ENCODE peak calls at places on chromosomes 13 and 19, in nine cellular contexts. One of them, this sample, is unnamed.

GRCh38 chr13:52158629-52159158 is 703 bp downstream of the NEK3 start:
- DNase-seq in activated T-cell treated with anti-CD3 and anti-CD28 coated beads for 4 hours: no peak
- DNase-seq in activated CD4-positive, alpha-beta T cell treated with anti-CD3 and anti-CD28 coated beads, Interleukin-2, amount 10 ng/mL, durations not matched to agents 7 days and 5 days: no peak
- DNase-seq in T-helper 9 cell: no peak
- DNase-seq in Calu3: peak; percentile 2
- DNase-seq in GOT3: peak; percentile 3
- DNase-seq in NCI-H82: peak; percentile 53
- DNase-seq in HEK293T: peak; percentile 8
- DNase-seq in stimulated activated CD4-positive, alpha-beta T cell treated with anti-CD3 and anti-CD28 coated beads, Interleukin-1b, Interleukin-23, amount 100 ng/mL, for 4 hours: no peak
- DNase-seq in this sample: peak; percentile 46

GRCh38 chr19:50974702-50975555 is 5.5 kb upstream of the KLK6 start:
- DNase-seq in activated T-cell treated with anti-CD3 and anti-CD28 coated beads for 4 hours: no peak
- DNase-seq in activated CD4-positive, alpha-beta T cell treated with anti-CD3 and anti-CD28 coated beads, Interleukin-2, amount 10 ng/mL, durations not matched to agents 7 days and 5 days: no peak
- DNase-seq in T-helper 9 cell: no peak
- DNase-seq in Calu3: no peak
- DNase-seq in GOT3: no peak
- DNase-seq in NCI-H82: no peak
- DNase-seq in HEK293T: no peak
- DNase-seq in stimulated activated CD4-positive, alpha-beta T cell treated with anti-CD3 and anti-CD28 coated beads, Interleukin-1b, Interleukin-23, amount 100 ng/mL, for 4 hours: no peak
- DNase-seq in this sample: no peak

GRCh38 chr13:83881917-83882625 is at the start of gene SLITRK1:
- DNase-seq in activated T-cell treated with anti-CD3 and anti-CD28 coated beads for 4 hours: no peak
- DNase-seq in activated CD4-positive, alpha-beta T cell treated with anti-CD3 and anti-CD28 coated beads, Interleukin-2, amount 10 ng/mL, durations not matched to agents 7 days and 5 days: peak; percentile 27
- DNase-seq in T-helper 9 cell: no peak
- DNase-seq in Calu3: no peak
- DNase-seq in GOT3: no peak
- DNase-seq in NCI-H82: peak; percentile 84
- DNase-seq in HEK293T: peak; percentile 89
- DNase-seq in stimulated activated CD4-positive, alpha-beta T cell treated with anti-CD3 and anti-CD28 coated beads, Interleukin-1b, Interleukin-23, amount 100 ng/mL, for 4 hours: no peak
- DNase-seq in this sample: peak; percentile 47

GRCh38 chr19:6737873-6738725 is 719 bp upstream of the GPR108 start:
- DNase-seq in activated T-cell treated with anti-CD3 and anti-CD28 coated beads for 4 hours: peak; percentile 67
- DNase-seq in activated CD4-positive, alpha-beta T cell treated with anti-CD3 and anti-CD28 coated beads, Interleukin-2, amount 10 ng/mL, durations not matched to agents 7 days and 5 days: peak; percentile 84
- DNase-seq in T-helper 9 cell: peak; percentile 57
- DNase-seq in Calu3: peak; percentile 80
- DNase-seq in GOT3: no peak
- DNase-seq in NCI-H82: peak; percentile 93
- DNase-seq in HEK293T: peak; percentile 39
- DNase-seq in stimulated activated CD4-positive, alpha-beta T cell treated with anti-CD3 and anti-CD28 coated beads, Interleukin-1b, Interleukin-23, amount 100 ng/mL, for 4 hours: peak; percentile 68
- DNase-seq in this sample: peak; percentile 96

GRCh38 chr19:55913643-55914268 is 18.4 kb downstream of the NLRP13 start:
- DNase-seq in activated T-cell treated with anti-CD3 and anti-CD28 coated beads for 4 hours: no peak
- DNase-seq in activated CD4-positive, alpha-beta T cell treated with anti-CD3 and anti-CD28 coated beads, Interleukin-2, amount 10 ng/mL, durations not matched to agents 7 days and 5 days: no peak
- DNase-seq in T-helper 9 cell: no peak
- DNase-seq in Calu3: peak; percentile 20
- DNase-seq in GOT3: no peak
- DNase-seq in NCI-H82: peak; percentile 23
- DNase-seq in HEK293T: peak; percentile 26
- DNase-seq in stimulated activated CD4-positive, alpha-beta T cell treated with anti-CD3 and anti-CD28 coated beads, Interleukin-1b, Interleukin-23, amount 100 ng/mL, for 4 hours: no peak
- DNase-seq in this sample: no peak

GRCh38 chr19:1574763-1575162 is 6.6 kb upstream of the MEX3D start:
- DNase-seq in activated T-cell treated with anti-CD3 and anti-CD28 coated beads for 4 hours: no peak
- DNase-seq in activated CD4-positive, alpha-beta T cell treated with anti-CD3 and anti-CD28 coated beads, Interleukin-2, amount 10 ng/mL, durations not matched to agents 7 days and 5 days: no peak
- DNase-seq in T-helper 9 cell: no peak
- DNase-seq in Calu3: no peak
- DNase-seq in GOT3: no peak
- DNase-seq in NCI-H82: no peak
- DNase-seq in HEK293T: no peak
- DNase-seq in stimulated activated CD4-positive, alpha-beta T cell treated with anti-CD3 and anti-CD28 coated beads, Interleukin-1b, Interleukin-23, amount 100 ng/mL, for 4 hours: no peak
- DNase-seq in this sample: no peak

GRCh38 chr13:45231722-45232121 is 30.9 kb upstream of the KCTD4 start:
- DNase-seq in activated T-cell treated with anti-CD3 and anti-CD28 coated beads for 4 hours: no peak
- DNase-seq in activated CD4-positive, alpha-beta T cell treated with anti-CD3 and anti-CD28 coated beads, Interleukin-2, amount 10 ng/mL, durations not matched to agents 7 days and 5 days: no peak
- DNase-seq in T-helper 9 cell: no peak
- DNase-seq in Calu3: no peak
- DNase-seq in GOT3: no peak
- DNase-seq in NCI-H82: no peak
- DNase-seq in HEK293T: no peak
- DNase-seq in stimulated activated CD4-positive, alpha-beta T cell treated with anti-CD3 and anti-CD28 coated beads, Interleukin-1b, Interleukin-23, amount 100 ng/mL, for 4 hours: no peak
- DNase-seq in this sample: no peak

GRCh38 chr19:56261145-56261544 is 11.4 kb upstream of the EDDM13 start:
- DNase-seq in activated T-cell treated with anti-CD3 and anti-CD28 coated beads for 4 hours: no peak
- DNase-seq in activated CD4-positive, alpha-beta T cell treated with anti-CD3 and anti-CD28 coated beads, Interleukin-2, amount 10 ng/mL, durations not matched to agents 7 days and 5 days: no peak
- DNase-seq in T-helper 9 cell: no peak
- DNase-seq in Calu3: no peak
- DNase-seq in GOT3: no peak
- DNase-seq in NCI-H82: peak; percentile 73
- DNase-seq in HEK293T: no peak
- DNase-seq in stimulated activated CD4-positive, alpha-beta T cell treated with anti-CD3 and anti-CD28 coated beads, Interleukin-1b, Interleukin-23, amount 100 ng/mL, for 4 hours: no peak
- DNase-seq in this sample: no peak

GRCh38 chr19:45070214-45070613 is 6.1 kb downstream of the ZNF296 start:
- DNase-seq in activated T-cell treated with anti-CD3 and anti-CD28 coated beads for 4 hours: no peak
- DNase-seq in activated CD4-positive, alpha-beta T cell treated with anti-CD3 and anti-CD28 coated beads, Interleukin-2, amount 10 ng/mL, durations not matched to agents 7 days and 5 days: no peak
- DNase-seq in T-helper 9 cell: no peak
- DNase-seq in Calu3: no peak
- DNase-seq in GOT3: no peak
- DNase-seq in NCI-H82: no peak
- DNase-seq in HEK293T: no peak
- DNase-seq in stimulated activated CD4-positive, alpha-beta T cell treated with anti-CD3 and anti-CD28 coated beads, Interleukin-1b, Interleukin-23, amount 100 ng/mL, for 4 hours: no peak
- DNase-seq in this sample: no peak

GRCh38 chr19:35545855-35546381 is 492 bp downstream of the TMEM147 start:
- DNase-seq in activated T-cell treated with anti-CD3 and anti-CD28 coated beads for 4 hours: peak; percentile 56
- DNase-seq in activated CD4-positive, alpha-beta T cell treated with anti-CD3 and anti-CD28 coated beads, Interleukin-2, amount 10 ng/mL, durations not matched to agents 7 days and 5 days: peak; percentile 57
- DNase-seq in T-helper 9 cell: peak; percentile 28
- DNase-seq in Calu3: peak; percentile 61
- DNase-seq in GOT3: no peak
- DNase-seq in NCI-H82: peak; percentile 56
- DNase-seq in HEK293T: peak; percentile 50
- DNase-seq in stimulated activated CD4-positive, alpha-beta T cell treated with anti-CD3 and anti-CD28 coated beads, Interleukin-1b, Interleukin-23, amount 100 ng/mL, for 4 hours: peak; percentile 67
- DNase-seq in this sample: peak; percentile 57

GRCh38 chr19:37893845-37894575 is 12.4 kb downstream of the WDR87 start:
- DNase-seq in activated T-cell treated with anti-CD3 and anti-CD28 coated beads for 4 hours: no peak
- DNase-seq in activated CD4-positive, alpha-beta T cell treated with anti-CD3 and anti-CD28 coated beads, Interleukin-2, amount 10 ng/mL, durations not matched to agents 7 days and 5 days: no peak
- DNase-seq in T-helper 9 cell: no peak
- DNase-seq in Calu3: no peak
- DNase-seq in GOT3: no peak
- DNase-seq in NCI-H82: no peak
- DNase-seq in HEK293T: no peak
- DNase-seq in stimulated activated CD4-positive, alpha-beta T cell treated with anti-CD3 and anti-CD28 coated beads, Interleukin-1b, Interleukin-23, amount 100 ng/mL, for 4 hours: no peak
- DNase-seq in this sample: no peak

GRCh38 chr13:62537593-62537992 is 1121.9 kb upstream of the PCDH20 start:
- DNase-seq in activated T-cell treated with anti-CD3 and anti-CD28 coated beads for 4 hours: no peak
- DNase-seq in activated CD4-positive, alpha-beta T cell treated with anti-CD3 and anti-CD28 coated beads, Interleukin-2, amount 10 ng/mL, durations not matched to agents 7 days and 5 days: no peak
- DNase-seq in T-helper 9 cell: no peak
- DNase-seq in Calu3: no peak
- DNase-seq in GOT3: no peak
- DNase-seq in NCI-H82: peak; percentile 10
- DNase-seq in HEK293T: no peak
- DNase-seq in stimulated activated CD4-positive, alpha-beta T cell treated with anti-CD3 and anti-CD28 coated beads, Interleukin-1b, Interleukin-23, amount 100 ng/mL, for 4 hours: no peak
- DNase-seq in this sample: no peak

GRCh38 chr13:110506859-110507566 is 54.5 kb downstream of the RAB20 start:
- DNase-seq in activated T-cell treated with anti-CD3 and anti-CD28 coated beads for 4 hours: no peak
- DNase-seq in activated CD4-positive, alpha-beta T cell treated with anti-CD3 and anti-CD28 coated beads, Interleukin-2, amount 10 ng/mL, durations not matched to agents 7 days and 5 days: no peak
- DNase-seq in T-helper 9 cell: no peak
- DNase-seq in Calu3: peak; percentile 54
- DNase-seq in GOT3: no peak
- DNase-seq in NCI-H82: no peak
- DNase-seq in HEK293T: no peak
- DNase-seq in stimulated activated CD4-positive, alpha-beta T cell treated with anti-CD3 and anti-CD28 coated beads, Interleukin-1b, Interleukin-23, amount 100 ng/mL, for 4 hours: no peak
- DNase-seq in this sample: peak; percentile 86

GRCh38 chr19:52007805-52008557 is at the start of gene ZNF615:
- DNase-seq in activated T-cell treated with anti-CD3 and anti-CD28 coated beads for 4 hours: peak; percentile 85
- DNase-seq in activated CD4-positive, alpha-beta T cell treated with anti-CD3 and anti-CD28 coated beads, Interleukin-2, amount 10 ng/mL, durations not matched to agents 7 days and 5 days: peak; percentile 87
- DNase-seq in T-helper 9 cell: peak; percentile 83
- DNase-seq in Calu3: peak; percentile 90
- DNase-seq in GOT3: peak; percentile 37
- DNase-seq in NCI-H82: peak; percentile 89
- DNase-seq in HEK293T: peak; percentile 85
- DNase-seq in stimulated activated CD4-positive, alpha-beta T cell treated with anti-CD3 and anti-CD28 coated beads, Interleukin-1b, Interleukin-23, amount 100 ng/mL, for 4 hours: peak; percentile 83
- DNase-seq in this sample: peak; percentile 93

GRCh38 chr19:12478234-12478941 is 6.2 kb downstream of the ZNF709 start:
- DNase-seq in activated T-cell treated with anti-CD3 and anti-CD28 coated beads for 4 hours: no peak
- DNase-seq in activated CD4-positive, alpha-beta T cell treated with anti-CD3 and anti-CD28 coated beads, Interleukin-2, amount 10 ng/mL, durations not matched to agents 7 days and 5 days: no peak
- DNase-seq in T-helper 9 cell: no peak
- DNase-seq in Calu3: no peak
- DNase-seq in GOT3: no peak
- DNase-seq in NCI-H82: no peak
- DNase-seq in HEK293T: no peak
- DNase-seq in stimulated activated CD4-positive, alpha-beta T cell treated with anti-CD3 and anti-CD28 coated beads, Interleukin-1b, Interleukin-23, amount 100 ng/mL, for 4 hours: no peak
- DNase-seq in this sample: no peak

GRCh38 chr13:21075303-21076264 is 14.2 kb upstream of the LATS2 start:
- DNase-seq in activated T-cell treated with anti-CD3 and anti-CD28 coated beads for 4 hours: no peak
- DNase-seq in activated CD4-positive, alpha-beta T cell treated with anti-CD3 and anti-CD28 coated beads, Interleukin-2, amount 10 ng/mL, durations not matched to agents 7 days and 5 days: peak; percentile 14
- DNase-seq in T-helper 9 cell: no peak
- DNase-seq in Calu3: peak; percentile 29
- DNase-seq in GOT3: no peak
- DNase-seq in NCI-H82: no peak
- DNase-seq in HEK293T: no peak
- DNase-seq in stimulated activated CD4-positive, alpha-beta T cell treated with anti-CD3 and anti-CD28 coated beads, Interleukin-1b, Interleukin-23, amount 100 ng/mL, for 4 hours: peak; percentile 12
- DNase-seq in this sample: peak; percentile 66

GRCh38 chr19:51607920-51608562 is 22.2 kb downstream of the SIGLEC5 start:
- DNase-seq in activated T-cell treated with anti-CD3 and anti-CD28 coated beads for 4 hours: peak; percentile 35
- DNase-seq in activated CD4-positive, alpha-beta T cell treated with anti-CD3 and anti-CD28 coated beads, Interleukin-2, amount 10 ng/mL, durations not matched to agents 7 days and 5 days: peak; percentile 76
- DNase-seq in T-helper 9 cell: peak; percentile 42
- DNase-seq in Calu3: peak; percentile 91
- DNase-seq in GOT3: no peak
- DNase-seq in NCI-H82: peak; percentile 36
- DNase-seq in HEK293T: peak; percentile 66
- DNase-seq in stimulated activated CD4-positive, alpha-beta T cell treated with anti-CD3 and anti-CD28 coated beads, Interleukin-1b, Interleukin-23, amount 100 ng/mL, for 4 hours: peak; percentile 49
- DNase-seq in this sample: peak; percentile 90

GRCh38 chr13:99956473-99957349 is 14.9 kb downstream of the ZIC5 start:
- DNase-seq in activated T-cell treated with anti-CD3 and anti-CD28 coated beads for 4 hours: no peak
- DNase-seq in activated CD4-positive, alpha-beta T cell treated with anti-CD3 and anti-CD28 coated beads, Interleukin-2, amount 10 ng/mL, durations not matched to agents 7 days and 5 days: no peak
- DNase-seq in T-helper 9 cell: no peak
- DNase-seq in Calu3: no peak
- DNase-seq in GOT3: no peak
- DNase-seq in NCI-H82: no peak
- DNase-seq in HEK293T: no peak
- DNase-seq in stimulated activated CD4-positive, alpha-beta T cell treated with anti-CD3 and anti-CD28 coated beads, Interleukin-1b, Interleukin-23, amount 100 ng/mL, for 4 hours: no peak
- DNase-seq in this sample: no peak

GRCh38 chr19:15810335-15810734 is 5.1 kb downstream of the OR10H1 start:
- DNase-seq in activated T-cell treated with anti-CD3 and anti-CD28 coated beads for 4 hours: no peak
- DNase-seq in activated CD4-positive, alpha-beta T cell treated with anti-CD3 and anti-CD28 coated beads, Interleukin-2, amount 10 ng/mL, durations not matched to agents 7 days and 5 days: no peak
- DNase-seq in T-helper 9 cell: no peak
- DNase-seq in Calu3: no peak
- DNase-seq in GOT3: no peak
- DNase-seq in NCI-H82: no peak
- DNase-seq in HEK293T: no peak
- DNase-seq in stimulated activated CD4-positive, alpha-beta T cell treated with anti-CD3 and anti-CD28 coated beads, Interleukin-1b, Interleukin-23, amount 100 ng/mL, for 4 hours: no peak
- DNase-seq in this sample: no peak

GRCh38 chr19:10655457-10656312 is 1.5 kb downstream of the ILF3 start:
- DNase-seq in activated T-cell treated with anti-CD3 and anti-CD28 coated beads for 4 hours: no peak
- DNase-seq in activated CD4-positive, alpha-beta T cell treated with anti-CD3 and anti-CD28 coated beads, Interleukin-2, amount 10 ng/mL, durations not matched to agents 7 days and 5 days: no peak
- DNase-seq in T-helper 9 cell: no peak
- DNase-seq in Calu3: peak; percentile 4
- DNase-seq in GOT3: no peak
- DNase-seq in NCI-H82: peak; percentile 60
- DNase-seq in HEK293T: no peak
- DNase-seq in stimulated activated CD4-positive, alpha-beta T cell treated with anti-CD3 and anti-CD28 coated beads, Interleukin-1b, Interleukin-23, amount 100 ng/mL, for 4 hours: no peak
- DNase-seq in this sample: no peak

GRCh38 chr13:51601601-51602348 is 17.5 kb downstream of the WDFY2 start:
- DNase-seq in activated T-cell treated with anti-CD3 and anti-CD28 coated beads for 4 hours: no peak
- DNase-seq in activated CD4-positive, alpha-beta T cell treated with anti-CD3 and anti-CD28 coated beads, Interleukin-2, amount 10 ng/mL, durations not matched to agents 7 days and 5 days: no peak
- DNase-seq in T-helper 9 cell: no peak
- DNase-seq in Calu3: no peak
- DNase-seq in GOT3: no peak
- DNase-seq in NCI-H82: no peak
- DNase-seq in HEK293T: no peak
- DNase-seq in stimulated activated CD4-positive, alpha-beta T cell treated with anti-CD3 and anti-CD28 coated beads, Interleukin-1b, Interleukin-23, amount 100 ng/mL, for 4 hours: no peak
- DNase-seq in this sample: no peak

GRCh38 chr19:54379187-54379678 is 14.5 kb upstream of the LAIR1 start:
- DNase-seq in activated T-cell treated with anti-CD3 and anti-CD28 coated beads for 4 hours: no peak
- DNase-seq in activated CD4-positive, alpha-beta T cell treated with anti-CD3 and anti-CD28 coated beads, Interleukin-2, amount 10 ng/mL, durations not matched to agents 7 days and 5 days: no peak
- DNase-seq in T-helper 9 cell: no peak
- DNase-seq in Calu3: no peak
- DNase-seq in GOT3: no peak
- DNase-seq in NCI-H82: no peak
- DNase-seq in HEK293T: no peak
- DNase-seq in stimulated activated CD4-positive, alpha-beta T cell treated with anti-CD3 and anti-CD28 coated beads, Interleukin-1b, Interleukin-23, amount 100 ng/mL, for 4 hours: no peak
- DNase-seq in this sample: no peak

GRCh38 chr19:42965204-42965603 is 28.2 kb upstream of the PSG7 start:
- DNase-seq in activated T-cell treated with anti-CD3 and anti-CD28 coated beads for 4 hours: no peak
- DNase-seq in activated CD4-positive, alpha-beta T cell treated with anti-CD3 and anti-CD28 coated beads, Interleukin-2, amount 10 ng/mL, durations not matched to agents 7 days and 5 days: no peak
- DNase-seq in T-helper 9 cell: no peak
- DNase-seq in Calu3: no peak
- DNase-seq in GOT3: no peak
- DNase-seq in NCI-H82: no peak
- DNase-seq in HEK293T: no peak
- DNase-seq in stimulated activated CD4-positive, alpha-beta T cell treated with anti-CD3 and anti-CD28 coated beads, Interleukin-1b, Interleukin-23, amount 100 ng/mL, for 4 hours: no peak
- DNase-seq in this sample: no peak

GRCh38 chr19:1651548-1652394 is 644 bp downstream of the TCF3 start:
- DNase-seq in activated T-cell treated with anti-CD3 and anti-CD28 coated beads for 4 hours: peak; percentile 41
- DNase-seq in activated CD4-positive, alpha-beta T cell treated with anti-CD3 and anti-CD28 coated beads, Interleukin-2, amount 10 ng/mL, durations not matched to agents 7 days and 5 days: peak; percentile 42
- DNase-seq in T-helper 9 cell: peak; percentile 34
- DNase-seq in Calu3: no peak
- DNase-seq in GOT3: no peak
- DNase-seq in NCI-H82: peak; percentile 67
- DNase-seq in HEK293T: peak; percentile 28
- DNase-seq in stimulated activated CD4-positive, alpha-beta T cell treated with anti-CD3 and anti-CD28 coated beads, Interleukin-1b, Interleukin-23, amount 100 ng/mL, for 4 hours: peak; percentile 52
- DNase-seq in this sample: peak; percentile 66

GRCh38 chr19:736125-736524 is 14.8 kb upstream of the MISP start:
- DNase-seq in activated T-cell treated with anti-CD3 and anti-CD28 coated beads for 4 hours: no peak
- DNase-seq in activated CD4-positive, alpha-beta T cell treated with anti-CD3 and anti-CD28 coated beads, Interleukin-2, amount 10 ng/mL, durations not matched to agents 7 days and 5 days: no peak
- DNase-seq in T-helper 9 cell: no peak
- DNase-seq in Calu3: no peak
- DNase-seq in GOT3: no peak
- DNase-seq in NCI-H82: no peak
- DNase-seq in HEK293T: no peak
- DNase-seq in stimulated activated CD4-positive, alpha-beta T cell treated with anti-CD3 and anti-CD28 coated beads, Interleukin-1b, Interleukin-23, amount 100 ng/mL, for 4 hours: no peak
- DNase-seq in this sample: no peak

GRCh38 chr19:34667349-34668076 is 9.4 kb downstream of the SCGB2B2 start:
- DNase-seq in activated T-cell treated with anti-CD3 and anti-CD28 coated beads for 4 hours: no peak
- DNase-seq in activated CD4-positive, alpha-beta T cell treated with anti-CD3 and anti-CD28 coated beads, Interleukin-2, amount 10 ng/mL, durations not matched to agents 7 days and 5 days: no peak
- DNase-seq in T-helper 9 cell: no peak
- DNase-seq in Calu3: no peak
- DNase-seq in GOT3: no peak
- DNase-seq in NCI-H82: no peak
- DNase-seq in HEK293T: no peak
- DNase-seq in stimulated activated CD4-positive, alpha-beta T cell treated with anti-CD3 and anti-CD28 coated beads, Interleukin-1b, Interleukin-23, amount 100 ng/mL, for 4 hours: no peak
- DNase-seq in this sample: peak; percentile 61

GRCh38 chr19:48968179-48968661 is 3.1 kb downstream of the FTL start:
- DNase-seq in activated T-cell treated with anti-CD3 and anti-CD28 coated beads for 4 hours: no peak
- DNase-seq in activated CD4-positive, alpha-beta T cell treated with anti-CD3 and anti-CD28 coated beads, Interleukin-2, amount 10 ng/mL, durations not matched to agents 7 days and 5 days: no peak
- DNase-seq in T-helper 9 cell: no peak
- DNase-seq in Calu3: no peak
- DNase-seq in GOT3: no peak
- DNase-seq in NCI-H82: no peak
- DNase-seq in HEK293T: no peak
- DNase-seq in stimulated activated CD4-positive, alpha-beta T cell treated with anti-CD3 and anti-CD28 coated beads, Interleukin-1b, Interleukin-23, amount 100 ng/mL, for 4 hours: no peak
- DNase-seq in this sample: no peak